ENCODE peak calls at places on chromosomes 6 and 20, in eight cellular contexts. One of them, this sample, is unnamed.

GRCh38 chr6:12147557-12148316 is 135.6 kb downstream of the HIVEP1 start:
- DNase-seq in thoracic aorta: no peak
- DNase-seq in A549: no peak
- DNase-seq in BJ: no peak
- DNase-seq in glutamatergic neuron: no peak
- DNase-seq in tibial nerve: no peak
- DNase-seq in activated B cell treated with CpG ODN at 0.5 μM for 24 hours: no peak
- DNase-seq in uterus: no peak
- DNase-seq in this sample: no peak

GRCh38 chr6:4928426-4928825 is 75.4 kb downstream of the RPP40 start:
- DNase-seq in glutamatergic neuron: no peak
- DNase-seq in uterus: no peak
- DNase-seq in thoracic aorta: no peak
- DNase-seq in A549: no peak
- DNase-seq in BJ: peak
- DNase-seq in activated B cell treated with CpG ODN at 0.5 μM for 24 hours: no peak
- DNase-seq in tibial nerve: no peak
- DNase-seq in this sample: no peak

GRCh38 chr20:63688234-63689045 is 8.0 kb upstream of the TNFRSF6B start:
- DNase-seq in uterus: no peak
- DNase-seq in glutamatergic neuron: no peak
- DNase-seq in BJ: no peak
- DNase-seq in thoracic aorta: no peak
- DNase-seq in activated B cell treated with CpG ODN at 0.5 μM for 24 hours: no peak
- DNase-seq in A549: no peak
- DNase-seq in tibial nerve: no peak
- DNase-seq in this sample: no peak

GRCh38 chr20:59030911-59031310 is 1.2 kb downstream of the ATP5F1E start:
- DNase-seq in uterus: no peak
- DNase-seq in glutamatergic neuron: no peak
- DNase-seq in activated B cell treated with CpG ODN at 0.5 μM for 24 hours: no peak
- DNase-seq in tibial nerve: no peak
- DNase-seq in thoracic aorta: no peak
- DNase-seq in BJ: no peak
- DNase-seq in A549: no peak
- DNase-seq in this sample: no peak

GRCh38 chr6:24883618-24884017 is 52.1 kb downstream of the RIPOR2 start:
- DNase-seq in A549: no peak
- DNase-seq in BJ: peak
- DNase-seq in activated B cell treated with CpG ODN at 0.5 μM for 24 hours: no peak
- DNase-seq in glutamatergic neuron: no peak
- DNase-seq in thoracic aorta: no peak
- DNase-seq in uterus: no peak
- DNase-seq in tibial nerve: no peak
- DNase-seq in this sample: no peak

GRCh38 chr6:166484863-166485262 is 101.6 kb downstream of the RAMACL start:
- DNase-seq in uterus: no peak
- DNase-seq in glutamatergic neuron: no peak
- DNase-seq in tibial nerve: no peak
- DNase-seq in BJ: no peak
- DNase-seq in activated B cell treated with CpG ODN at 0.5 μM for 24 hours: no peak
- DNase-seq in thoracic aorta: no peak
- DNase-seq in A549: no peak
- DNase-seq in this sample: no peak

GRCh38 chr20:33521461-33521860 is 31.6 kb downstream of the CBFA2T2 start:
- DNase-seq in BJ: no peak
- DNase-seq in A549: no peak
- DNase-seq in uterus: no peak
- DNase-seq in tibial nerve: no peak
- DNase-seq in thoracic aorta: no peak
- DNase-seq in activated B cell treated with CpG ODN at 0.5 μM for 24 hours: no peak
- DNase-seq in glutamatergic neuron: peak
- DNase-seq in this sample: no peak

GRCh38 chr20:1362484-1362883 is 30.4 kb downstream of the FKBP1A start:
- DNase-seq in BJ: no peak
- DNase-seq in uterus: no peak
- DNase-seq in thoracic aorta: no peak
- DNase-seq in glutamatergic neuron: no peak
- DNase-seq in activated B cell treated with CpG ODN at 0.5 μM for 24 hours: no peak
- DNase-seq in A549: no peak
- DNase-seq in tibial nerve: no peak
- DNase-seq in this sample: no peak

GRCh38 chr6:170224694-170225660 is 65.9 kb downstream of the DLL1 start:
- DNase-seq in A549: no peak
- DNase-seq in uterus: peak
- DNase-seq in activated B cell treated with CpG ODN at 0.5 μM for 24 hours: no peak
- DNase-seq in tibial nerve: no peak
- DNase-seq in thoracic aorta: no peak
- DNase-seq in glutamatergic neuron: peak
- DNase-seq in BJ: peak
- DNase-seq in this sample: no peak

GRCh38 chr20:52294106-52294628 is 102.6 kb upstream of the ZFP64 start:
- DNase-seq in tibial nerve: no peak
- DNase-seq in activated B cell treated with CpG ODN at 0.5 μM for 24 hours: no peak
- DNase-seq in uterus: no peak
- DNase-seq in thoracic aorta: no peak
- DNase-seq in glutamatergic neuron: no peak
- DNase-seq in BJ: no peak
- DNase-seq in A549: no peak
- DNase-seq in this sample: no peak

GRCh38 chr6:2078888-2079287 is 166.5 kb downstream of the GMDS start:
- DNase-seq in thoracic aorta: no peak
- DNase-seq in tibial nerve: no peak
- DNase-seq in activated B cell treated with CpG ODN at 0.5 μM for 24 hours: no peak
- DNase-seq in uterus: no peak
- DNase-seq in glutamatergic neuron: no peak
- DNase-seq in BJ: no peak
- DNase-seq in A549: no peak
- DNase-seq in this sample: no peak

GRCh38 chr20:15005300-15005986 is 668.0 kb upstream of the FLRT3 start:
- DNase-seq in thoracic aorta: no peak
- DNase-seq in glutamatergic neuron: no peak
- DNase-seq in BJ: no peak
- DNase-seq in uterus: no peak
- DNase-seq in tibial nerve: no peak
- DNase-seq in activated B cell treated with CpG ODN at 0.5 μM for 24 hours: no peak
- DNase-seq in A549: no peak
- DNase-seq in this sample: no peak

GRCh38 chr6:122788208-122788607 is 850 bp upstream of the SMPDL3A start:
- DNase-seq in activated B cell treated with CpG ODN at 0.5 μM for 24 hours: no peak
- DNase-seq in tibial nerve: no peak
- DNase-seq in uterus: no peak
- DNase-seq in thoracic aorta: no peak
- DNase-seq in glutamatergic neuron: no peak
- DNase-seq in BJ: no peak
- DNase-seq in A549: no peak
- DNase-seq in this sample: no peak

GRCh38 chr6:16369108-16369507 is 130.7 kb downstream of the GMPR start:
- DNase-seq in BJ: no peak
- DNase-seq in activated B cell treated with CpG ODN at 0.5 μM for 24 hours: no peak
- DNase-seq in glutamatergic neuron: no peak
- DNase-seq in tibial nerve: no peak
- DNase-seq in uterus: no peak
- DNase-seq in thoracic aorta: no peak
- DNase-seq in A549: no peak
- DNase-seq in this sample: no peak

DNA sequence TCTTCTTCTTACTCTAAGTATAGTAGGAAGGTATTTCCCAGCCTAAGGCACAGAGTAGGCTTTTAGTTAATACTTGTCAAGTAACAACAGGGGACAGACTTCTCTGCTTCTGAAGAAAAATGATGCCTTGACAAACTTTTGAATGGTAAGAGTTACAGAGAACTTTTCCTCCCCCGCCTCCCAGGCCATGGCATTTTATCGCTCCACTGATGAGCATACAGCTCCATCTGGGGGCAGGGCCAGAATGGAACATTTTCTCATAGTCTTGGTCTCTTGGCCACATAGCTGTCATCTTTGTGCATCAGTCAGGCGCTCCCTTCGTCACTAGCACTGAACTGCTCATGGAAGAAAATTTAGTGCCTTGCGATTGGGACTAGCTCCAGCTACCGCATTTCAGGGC is 1066.8 kb upstream of the CITED2 start:
- DNase-seq in activated B cell treated with CpG ODN at 0.5 μM for 24 hours: no peak
- DNase-seq in tibial nerve: peak
- DNase-seq in BJ: no peak
- DNase-seq in glutamatergic neuron: peak
- DNase-seq in thoracic aorta: no peak
- DNase-seq in A549: no peak
- DNase-seq in uterus: peak
- DNase-seq in this sample: peak
- TF ChIP-seq CTCF in activated B cell treated with CpG ODN at 0.5 μM for 24 hours: no peak
- TF ChIP-seq CTCF in tibial nerve: peak
- TF ChIP-seq CTCF in BJ: peak
- TF ChIP-seq CTCF in glutamatergic neuron: no peak
- TF ChIP-seq CTCF in thoracic aorta: no peak
- TF ChIP-seq CTCF in A549: peak
- TF ChIP-seq CTCF in uterus: peak
- TF ChIP-seq CTCF in this sample: peak

GRCh38 chr6:36980129-36980528 is 5.9 kb downstream of the MTCH1 start:
- DNase-seq in uterus: no peak
- DNase-seq in thoracic aorta: no peak
- DNase-seq in activated B cell treated with CpG ODN at 0.5 μM for 24 hours: no peak
- DNase-seq in glutamatergic neuron: no peak
- DNase-seq in A549: no peak
- DNase-seq in BJ: no peak
- DNase-seq in tibial nerve: no peak
- DNase-seq in this sample: no peak

GRCh38 chr6:36978687-36979086 is 7.3 kb downstream of the MTCH1 start:
- DNase-seq in uterus: no peak
- DNase-seq in tibial nerve: no peak
- DNase-seq in activated B cell treated with CpG ODN at 0.5 μM for 24 hours: no peak
- DNase-seq in glutamatergic neuron: no peak
- DNase-seq in BJ: no peak
- DNase-seq in thoracic aorta: no peak
- DNase-seq in A549: no peak
- DNase-seq in this sample: no peak

GRCh38 chr6:36980876-36981619 is 4.9 kb downstream of the MTCH1 start:
- DNase-seq in thoracic aorta: no peak
- DNase-seq in uterus: no peak
- DNase-seq in tibial nerve: no peak
- DNase-seq in A549: no peak
- DNase-seq in activated B cell treated with CpG ODN at 0.5 μM for 24 hours: no peak
- DNase-seq in glutamatergic neuron: no peak
- DNase-seq in BJ: no peak
- DNase-seq in this sample: no peak

GRCh38 chr6:36977470-36977941 is 8.5 kb downstream of the MTCH1 start:
- DNase-seq in thoracic aorta: no peak
- DNase-seq in activated B cell treated with CpG ODN at 0.5 μM for 24 hours: no peak
- DNase-seq in glutamatergic neuron: no peak
- DNase-seq in A549: peak
- DNase-seq in uterus: no peak
- DNase-seq in tibial nerve: no peak
- DNase-seq in BJ: no peak
- DNase-seq in this sample: no peak

DNA sequence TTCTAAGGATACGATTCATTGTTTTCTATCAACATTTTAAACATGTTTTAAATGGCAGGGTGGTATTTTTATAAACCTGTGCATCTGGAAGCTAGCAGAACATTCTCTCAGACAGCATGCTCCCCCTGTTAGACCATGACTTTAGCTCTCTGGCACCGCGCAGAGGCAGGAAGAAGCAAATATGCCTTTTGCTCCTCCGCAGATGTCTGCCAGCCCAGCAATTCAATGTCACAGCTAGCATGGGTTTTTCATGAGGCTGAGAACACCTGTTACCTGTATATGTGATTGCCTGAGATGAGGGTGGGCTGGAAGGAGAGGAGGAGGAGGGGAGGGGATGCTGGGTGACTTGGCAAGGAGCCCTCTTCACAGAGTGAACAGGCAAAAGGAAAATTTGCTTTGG is 6.7 kb downstream of the MTCH1 start:
- DNase-seq in tibial nerve: peak
- DNase-seq in glutamatergic neuron: no peak
- DNase-seq in BJ: no peak
- DNase-seq in activated B cell treated with CpG ODN at 0.5 μM for 24 hours: no peak
- DNase-seq in A549: no peak
- DNase-seq in uterus: peak
- DNase-seq in thoracic aorta: no peak
- DNase-seq in this sample: no peak
- TF ChIP-seq CTCF in tibial nerve: peak
- TF ChIP-seq CTCF in glutamatergic neuron: no peak
- TF ChIP-seq CTCF in BJ: peak
- TF ChIP-seq CTCF in activated B cell treated with CpG ODN at 0.5 μM for 24 hours: no peak
- TF ChIP-seq CTCF in A549: no peak
- TF ChIP-seq CTCF in uterus: peak
- TF ChIP-seq CTCF in thoracic aorta: peak
- TF ChIP-seq CTCF in this sample: peak

DNA sequence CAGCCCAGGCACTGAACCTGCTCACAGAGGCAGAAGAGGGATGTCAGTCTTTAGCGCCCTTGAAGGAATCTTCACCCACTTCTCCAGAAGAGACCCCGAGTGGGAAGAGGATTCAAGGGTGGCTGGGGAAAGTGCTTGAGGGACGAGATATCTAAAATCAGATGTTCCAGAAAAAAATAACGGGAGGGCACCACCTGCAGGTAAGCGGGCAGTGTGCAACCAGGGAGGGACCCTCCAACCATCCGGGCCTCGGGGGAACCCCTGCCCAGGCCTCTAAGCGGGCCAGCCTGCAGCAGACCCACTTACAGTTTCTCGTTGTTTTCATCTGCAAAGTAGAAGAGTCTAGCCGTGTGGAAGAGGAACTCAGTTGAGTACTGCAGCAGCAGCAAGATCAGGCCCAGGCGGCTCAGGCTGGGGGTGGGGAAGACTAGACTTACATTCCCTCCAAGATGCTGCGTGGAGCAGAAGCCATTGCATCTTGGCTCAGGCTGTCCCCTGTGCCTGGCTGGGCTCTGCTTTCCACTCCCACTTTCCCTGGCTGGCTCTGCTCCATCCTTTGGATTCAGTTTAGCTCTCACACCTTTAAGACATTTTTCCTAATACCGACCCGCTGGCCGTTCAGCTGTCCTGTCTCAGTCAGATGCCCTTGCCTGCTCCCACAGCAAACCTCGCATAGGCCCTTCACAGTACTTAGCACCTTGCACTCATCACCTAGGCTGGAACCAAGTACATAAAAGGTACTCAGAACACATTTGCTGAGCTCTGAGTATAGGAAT is 70.9 kb downstream of the TRAM2 start:
- DNase-seq in activated B cell treated with CpG ODN at 0.5 μM for 24 hours: no peak
- DNase-seq in A549: no peak
- DNase-seq in uterus: no peak
- DNase-seq in thoracic aorta: no peak
- DNase-seq in glutamatergic neuron: no peak
- DNase-seq in BJ: no peak
- DNase-seq in tibial nerve: no peak
- DNase-seq in this sample: no peak
- TF ChIP-seq CTCF in activated B cell treated with CpG ODN at 0.5 μM for 24 hours: no peak
- TF ChIP-seq CTCF in A549: no peak
- TF ChIP-seq CTCF in uterus: no peak
- TF ChIP-seq CTCF in thoracic aorta: no peak
- TF ChIP-seq CTCF in glutamatergic neuron: no peak
- TF ChIP-seq CTCF in BJ: no peak
- TF ChIP-seq CTCF in tibial nerve: no peak
- TF ChIP-seq CTCF in this sample: no peak

DNA sequence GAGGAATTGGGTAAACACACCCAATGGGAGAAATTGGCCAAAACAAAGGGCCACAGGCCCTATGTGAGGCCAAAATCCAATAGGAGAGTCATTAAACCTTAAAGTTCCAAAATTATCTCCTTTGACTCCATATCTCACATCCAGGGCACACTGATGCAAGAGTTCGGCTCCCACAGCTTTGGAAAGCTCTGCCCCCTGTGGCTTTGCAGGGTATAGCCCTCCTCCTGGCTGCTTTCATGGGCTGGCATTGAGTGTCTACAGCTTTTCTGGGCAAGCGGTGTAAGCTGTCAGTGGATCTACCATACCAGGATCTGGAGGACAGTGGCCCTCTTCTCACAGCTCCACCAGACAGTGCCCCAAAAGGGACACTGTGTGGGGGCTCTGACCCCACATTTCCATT is 160.5 kb downstream of the ADGRG6 start:
- DNase-seq in A549: no peak
- DNase-seq in tibial nerve: no peak
- DNase-seq in activated B cell treated with CpG ODN at 0.5 μM for 24 hours: no peak
- DNase-seq in glutamatergic neuron: no peak
- DNase-seq in BJ: no peak
- DNase-seq in thoracic aorta: no peak
- DNase-seq in uterus: no peak
- DNase-seq in this sample: no peak
- TF ChIP-seq CTCF in A549: no peak
- TF ChIP-seq CTCF in tibial nerve: no peak
- TF ChIP-seq CTCF in activated B cell treated with CpG ODN at 0.5 μM for 24 hours: no peak
- TF ChIP-seq CTCF in glutamatergic neuron: no peak
- TF ChIP-seq CTCF in BJ: no peak
- TF ChIP-seq CTCF in thoracic aorta: no peak
- TF ChIP-seq CTCF in uterus: no peak
- TF ChIP-seq CTCF in this sample: peak